ENCODE peak calls at places on chromosomes 4 and X, in four cellular contexts. Z is CD8-positive, alpha-beta T cell; T is K562; A is aorta. S is an unnamed sample.

GRCh38 chrX:154084449-154085300 is 12.8 kb downstream of the MECP2 start:
- ATAC-seq in A (no peak), Z (peak; percentile 6), T (no peak), S (peak; percentile 59)

GRCh38 chr4:83542225-83542624 is 6.3 kb downstream of the GPAT3 start:
- ATAC-seq in T (no peak), Z (no peak), A (no peak), S (no peak)

GRCh38 chrX:137891431-137891830 is 325.5 kb downstream of the ZIC3 start:
- ATAC-seq in T (no peak), Z (no peak), A (no peak), S (no peak)

GRCh38 chr4:127732623-127733199 is 2.5 kb downstream of the SLC25A31 start:
- ATAC-seq in A (no peak), Z (no peak), T (peak; percentile 86), S (peak; percentile 21)

GRCh38 chrX:15033909-15034308 is 160.7 kb downstream of the MOSPD2 start:
- ATAC-seq in Z (no peak), T (no peak), A (no peak), S (peak; percentile 74)

GRCh38 chrX:110116581-110116980 is 113.7 kb downstream of the TMEM164 start:
- ATAC-seq in Z (no peak), T (no peak), A (no peak), S (no peak)

GRCh38 chr4:39305902-39306677 is 60.1 kb downstream of the RFC1 start:
- ATAC-seq in Z (no peak), T (peak; percentile 86), A (no peak), S (no peak)

GRCh38 chr4:151114338-151114737 is 14.9 kb downstream of the RPS3A start:
- ATAC-seq in T (no peak), Z (no peak), A (no peak), S (no peak)

GRCh38 chr4:158801677-158802076 is 32.9 kb downstream of the FNIP2 start:
- ATAC-seq in Z (no peak), T (no peak), A (no peak), S (no peak)

GRCh38 chrX:150766351-150767044 is 73.3 kb downstream of the MTMR1 start:
- ATAC-seq in Z (no peak), A (no peak), T (peak; percentile 77), S (no peak)

GRCh38 chr4:155789391-155789790 is 30.6 kb downstream of the GUCY1B1 start:
- ATAC-seq in Z (no peak), T (no peak), A (no peak), S (no peak)

GRCh38 chrX:15686818-15687685 is 22.4 kb upstream of the CLTRN start:
- ATAC-seq in A (peak; percentile 89), Z (peak; percentile 87), T (peak; percentile 94), S (peak; percentile 61)

GRCh38 chr4:151717909-151718613 is 42.7 kb downstream of the GATB start:
- ATAC-seq in A (no peak), Z (no peak), T (no peak), S (no peak)

GRCh38 chr4:187232201-187232600 is 508.5 kb upstream of the FAT1 start:
- ATAC-seq in T (no peak), A (no peak), Z (no peak), S (no peak)

GRCh38 chr4:144873591-144873990 is 224.4 kb downstream of the ANAPC10 start:
- ATAC-seq in T (no peak), Z (no peak), A (no peak), S (no peak)

GRCh38 chrX:357035-357692 is 29.5 kb downstream of the PPP2R3B start:
- ATAC-seq in Z (peak; percentile 60), A (no peak), T (no peak), S (peak; percentile 60)

GRCh38 chr4:183919173-183919572 is 14.1 kb downstream of the STOX2 start:
- ATAC-seq in T (peak; percentile 54), A (no peak), Z (no peak), S (no peak)

GRCh38 chr4:147747787-147748454 is 16.0 kb downstream of the ARHGAP10 start:
- ATAC-seq in A (peak; percentile 53), T (no peak), Z (no peak), S (no peak)

GRCh38 chrX:39149761-39150160 is 348.5 kb downstream of the MID1IP1 start:
- ATAC-seq in A (peak; percentile 63), Z (no peak), T (peak; percentile 81), S (no peak)

GRCh38 chr4:169282429-169283113 is 11.8 kb upstream of the SH3RF1 start:
- ATAC-seq in T (no peak), Z (no peak), A (no peak), S (peak; percentile 29)

GRCh38 chrX:154094833-154095232 is 2.7 kb downstream of the MECP2 start:
- ATAC-seq in T (no peak), A (no peak), Z (no peak), S (no peak)

GRCh38 chr4:3037957-3038451 is 36.3 kb downstream of the HTT-AS start:
- ATAC-seq in A (no peak), T (no peak), Z (no peak), S (peak; percentile 23)

GRCh38 chr4:156773648-156774357 is 197.8 kb downstream of the PDGFC start:
- ATAC-seq in T (no peak), A (no peak), Z (no peak), S (no peak)

GRCh38 chr4:76830612-76831474 is 67.1 kb downstream of the SOWAHB start:
- ATAC-seq in T (peak; percentile 34), A (peak; percentile 84), Z (no peak), S (no peak)

GRCh38 chrX:149004936-149005335 is 500.2 kb downstream of the IDS start:
- ATAC-seq in A (no peak), T (no peak), Z (no peak), S (no peak)

GRCh38 chr4:780730-781492 is 45.0 kb downstream of the CPLX1 start:
- ATAC-seq in A (no peak), T (peak; percentile 7), Z (no peak), S (no peak)

GRCh38 chr4:106039796-106040195 is 144.5 kb downstream of the NPNT start:
- ATAC-seq in T (no peak), Z (no peak), A (no peak), S (no peak)

GRCh38 chr4:15349426-15349825 is 78.4 kb upstream of the C1QTNF7 start:
- ATAC-seq in A (no peak), Z (no peak), T (no peak), S (no peak)

GRCh38 chr4:103204114-103204513 is 6.0 kb upstream of the CENPE start:
- ATAC-seq in T (peak; percentile 54), A (no peak), Z (no peak), S (no peak)

GRCh38 chr4:98603683-98604573 is 54.5 kb downstream of the TSPAN5 start:
- ATAC-seq in A (no peak), Z (no peak), T (no peak), S (peak; percentile 65)